ENCODE peak calls at places on chromosomes 1 and 21, in ten cellular contexts. X is heart left ventricle, C is tibial nerve, L is transverse colon, I is HFF-Myc, M is fibroblast of mammary gland, U is colonic mucosa, O is lung, Z is gastrocnemius medialis, K is A673. H is an unnamed sample.

GRCh38 chr1:55071477-55071876 is 32.1 kb downstream of the PCSK9 start:
- DNase-seq in X (no peak), C (no peak), L (no peak), I (no peak), M (peak; percentile 51), U (no peak), O (no peak), Z (no peak), K (peak; percentile 52), H (peak; percentile 25)

GRCh38 chr1:236280438-236281285 is 1.1 kb downstream of the ERO1B start:
- DNase-seq in X (no peak), C (no peak), L (peak; percentile 12), I (no peak), M (no peak), U (peak; percentile 23), O (no peak), Z (no peak), K (no peak), H (no peak)

GRCh38 chr1:208524920-208525319 is 280.7 kb upstream of the PLXNA2 start:
- DNase-seq in X (no peak), C (no peak), L (no peak), I (no peak), M (no peak), U (no peak), O (peak; percentile 24), Z (no peak), K (no peak), H (no peak)

GRCh38 chr1:171310661-171311087 is 3.3 kb upstream of the FMO4 start:
- DNase-seq in X (no peak), C (no peak), L (no peak), I (no peak), M (no peak), U (no peak), O (no peak), Z (no peak), K (peak; percentile 33), H (peak; percentile 59)

GRCh38 chr1:166432655-166433054 is 265.9 kb upstream of the FAM78B start:
- DNase-seq in X (no peak), C (no peak), L (no peak), I (no peak), M (no peak), U (no peak), O (no peak), Z (no peak), K (no peak), H (no peak)

GRCh38 chr1:204896787-204897469 is 26.3 kb downstream of the NFASC start:
- DNase-seq in X (no peak), C (no peak), L (no peak), I (no peak), M (no peak), U (no peak), O (no peak), Z (no peak), K (no peak), H (no peak)

GRCh38 chr21:45539796-45540600 is 2.2 kb downstream of the SLC19A1 start:
- DNase-seq in X (peak; percentile 46), C (peak; percentile 8), L (no peak), I (no peak), M (no peak), U (peak; percentile 17), O (no peak), Z (no peak), K (no peak), H (no peak)

GRCh38 chr1:170765279-170765678 is 101.3 kb downstream of the PRRX1 start:
- DNase-seq in X (no peak), C (no peak), L (no peak), I (no peak), M (no peak), U (no peak), O (no peak), Z (no peak), K (no peak), H (no peak)

GRCh38 chr1:246786606-246787238 is 62.5 kb downstream of the SCCPDH start:
- DNase-seq in X (no peak), C (no peak), L (peak; percentile 28), I (no peak), M (no peak), U (no peak), O (no peak), Z (no peak), K (no peak), H (no peak)

GRCh38 chr1:31761883-31762282 is 2.3 kb downstream of the ADGRB2 start:
- DNase-seq in X (no peak), C (no peak), L (no peak), I (peak; percentile 67), M (peak; percentile 66), U (no peak), O (no peak), Z (no peak), K (no peak), H (no peak)

GRCh38 chr21:41186763-41187536 is 19.0 kb downstream of the BACE2 start:
- DNase-seq in X (no peak), C (no peak), L (no peak), I (no peak), M (no peak), U (no peak), O (no peak), Z (no peak), K (no peak), H (no peak)

GRCh38 chr1:51543877-51544276 is 24.8 kb upstream of the EPS15 start:
- DNase-seq in X (no peak), C (no peak), L (no peak), I (no peak), M (peak; percentile 68), U (no peak), O (no peak), Z (no peak), K (no peak), H (no peak)

GRCh38 chr1:198174297-198174696 is 17.5 kb downstream of the NEK7 start:
- DNase-seq in X (no peak), C (no peak), L (no peak), I (no peak), M (peak; percentile 25), U (no peak), O (no peak), Z (no peak), K (no peak), H (no peak)

GRCh38 chr1:39105061-39105840 is 79.1 kb downstream of the NDUFS5 start:
- DNase-seq in X (peak; percentile 89), C (peak; percentile 63), L (peak; percentile 84), I (no peak), M (peak; percentile 45), U (peak; percentile 82), O (peak; percentile 77), Z (peak; percentile 57), K (peak; percentile 77), H (no peak)

GRCh38 chr1:208242829-208243521 is 1.2 kb downstream of the PLXNA2 start:
- DNase-seq in X (peak; percentile 72), C (no peak), L (peak; percentile 45), I (no peak), M (peak; percentile 14), U (no peak), O (no peak), Z (no peak), K (peak; percentile 18), H (no peak)

GRCh38 chr1:35646043-35646442 is 4.7 kb upstream of the PSMB2 start:
- DNase-seq in X (no peak), C (no peak), L (no peak), I (no peak), M (peak; percentile 31), U (no peak), O (no peak), Z (no peak), K (peak; percentile 22), H (no peak)

GRCh38 chr1:13548281-13548680 is 34.5 kb upstream of the LRRC38 start:
- DNase-seq in X (no peak), C (no peak), L (no peak), I (no peak), M (no peak), U (no peak), O (no peak), Z (no peak), K (no peak), H (no peak)

GRCh38 chr1:25184011-25184762 is 48.1 kb downstream of the SYF2 start:
- DNase-seq in X (no peak), C (no peak), L (no peak), I (no peak), M (no peak), U (no peak), O (no peak), Z (no peak), K (no peak), H (no peak)

GRCh38 chr1:109657395-109657794 is 1.5 kb downstream of the GSTM4 start:
- DNase-seq in X (no peak), C (no peak), L (no peak), I (no peak), M (no peak), U (no peak), O (peak; percentile 7), Z (no peak), K (peak; percentile 1), H (no peak)

GRCh38 chr1:177959793-177960515 is 9.9 kb downstream of the SEC16B start:
- DNase-seq in X (no peak), C (no peak), L (no peak), I (no peak), M (peak; percentile 59), U (no peak), O (no peak), Z (no peak), K (peak; percentile 51), H (no peak)
- TF ChIP-seq CTCF in X (peak; percentile 46), C (no peak), L (no peak), I (peak; percentile 9), M (peak; percentile 48), U (no peak), O (no peak), Z (peak; percentile 50), K (peak; percentile 58), H (no peak)

DNA sequence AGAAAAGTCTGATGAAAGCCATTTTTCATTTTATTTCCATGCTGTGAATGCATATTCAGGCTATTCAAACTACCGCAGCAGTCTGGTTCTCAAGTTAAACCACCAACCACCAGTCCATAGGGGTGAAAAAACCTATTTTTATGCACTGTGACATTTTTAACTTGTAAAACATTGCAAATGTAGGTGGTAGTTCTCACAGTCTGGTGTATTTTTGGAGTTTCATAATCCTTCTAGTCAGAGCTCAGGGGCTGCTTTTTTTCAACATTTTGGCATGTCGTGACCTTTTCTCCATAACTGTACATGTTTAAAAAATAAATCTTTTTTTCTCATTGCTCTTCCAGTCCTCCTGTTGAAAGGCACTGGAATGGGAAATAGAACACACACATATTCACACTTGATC is 907.6 kb upstream of the ADGRL2 start:
- DNase-seq in X (no peak), C (no peak), L (no peak), I (no peak), M (peak; percentile 35), U (no peak), O (no peak), Z (no peak), K (no peak), H (no peak)
- H3K4me3 ChIP-seq in X (no peak overlapping the region), C (no peak overlapping the region), L (no peak overlapping the region), I (no peak overlapping the region), M (no peak overlapping the region), U (no peak overlapping the region), O (no peak overlapping the region), Z (no peak overlapping the region), K (no peak overlapping the region), H (no peak overlapping the region)

GRCh38 chr1:112618721-112619517 is at the start of gene ST7L:
- DNase-seq in X (peak; percentile 84), C (peak; percentile 60), L (peak; percentile 69), I (peak; percentile 41), M (peak; percentile 70), U (peak; percentile 85), O (peak; percentile 67), Z (peak; percentile 66), K (peak; percentile 77), H (peak; percentile 59)
- TF ChIP-seq CTCF in X (no peak), C (no peak), L (no peak), I (no peak), M (no peak), U (no peak), O (no peak), Z (no peak), K (no peak), H (no peak)

GRCh38 chr1:14625587-14626447 is 27.3 kb downstream of the KAZN start:
- DNase-seq in X (no peak), C (no peak), L (no peak), I (no peak), M (no peak), U (no peak), O (no peak), Z (no peak), K (no peak), H (no peak)
- H3K4me3 ChIP-seq in X (no peak overlapping the region), C (no peak overlapping the region), L (no peak overlapping the region), I (no peak overlapping the region), M (no peak overlapping the region), U (no peak overlapping the region), O (no peak overlapping the region), Z (no peak overlapping the region), K (no peak overlapping the region), H (no peak overlapping the region)

H was measured in HL-60.